ENCODE peak calls at places on chromosome 6, in five cellular contexts. H, D, A, J and R are unnamed samples.

GRCh38 chr6:8810325-8810724 is 375.0 kb upstream of the SLC35B3 start:
- ATAC-seq in H (no peak), D (no peak), A (no peak), J (no peak), R (no peak)

GRCh38 chr6:94245395-94245794 is 826.0 kb upstream of the EPHA7 start:
- ATAC-seq in H (no peak), D (no peak), A (no peak), J (no peak), R (no peak)

GRCh38 chr6:117919775-117920492 is 12.9 kb downstream of the SLC35F1 start:
- ATAC-seq in H (peak), D (peak), A (no peak), J (no peak), R (peak)

GRCh38 chr6:65903992-65904391 is 197.0 kb upstream of the EYS start:
- ATAC-seq in H (no peak), D (no peak), A (no peak), J (no peak), R (no peak)

GRCh38 chr6:63709148-63709547 is 73.5 kb downstream of the PHF3 start:
- ATAC-seq in H (no peak), D (peak), A (no peak), J (no peak), R (no peak)

GRCh38 chr6:56339524-56339923 is 92.1 kb upstream of the COL21A1 start:
- ATAC-seq in H (no peak), D (no peak), A (no peak), J (no peak), R (no peak)

GRCh38 chr6:144278659-144279314 is 6.3 kb upstream of the UTRN start:
- ATAC-seq in H (no peak), D (no peak), A (no peak), J (no peak), R (no peak)

GRCh38 chr6:13434777-13435176 is 52.6 kb downstream of the GFOD1 start:
- ATAC-seq in H (no peak), D (peak), A (no peak), J (no peak), R (no peak)

GRCh38 chr6:11214438-11214837 is 18.0 kb downstream of the NEDD9 start:
- ATAC-seq in H (no peak), D (no peak), A (no peak), J (no peak), R (peak)

GRCh38 chr6:11214911-11215310 is 17.6 kb downstream of the NEDD9 start:
- ATAC-seq in H (no peak), D (no peak), A (no peak), J (no peak), R (no peak)

GRCh38 chr6:11215773-11216172 is 16.7 kb downstream of the NEDD9 start:
- ATAC-seq in H (no peak), D (no peak), A (no peak), J (no peak), R (no peak)

GRCh38 chr6:11212625-11213024 is 19.8 kb downstream of the NEDD9 start:
- ATAC-seq in H (no peak), D (no peak), A (no peak), J (no peak), R (peak)

GRCh38 chr6:11213305-11214106 is 19.0 kb downstream of the NEDD9 start:
- ATAC-seq in H (no peak), D (no peak), A (no peak), J (no peak), R (no peak)
- TF ChIP-seq EP300 in H (no peak), D (no peak), A (no peak), J (no peak), R (no peak)

GRCh38 chr6:106591111-106591825 is 38.0 kb downstream of the RTN4IP1 start:
- ATAC-seq in H (no peak), D (no peak), A (no peak), J (no peak), R (no peak)
- H3K27ac ChIP-seq in H (no peak), D (no peak), A (no peak), J (no peak), R (no peak)

DNA sequence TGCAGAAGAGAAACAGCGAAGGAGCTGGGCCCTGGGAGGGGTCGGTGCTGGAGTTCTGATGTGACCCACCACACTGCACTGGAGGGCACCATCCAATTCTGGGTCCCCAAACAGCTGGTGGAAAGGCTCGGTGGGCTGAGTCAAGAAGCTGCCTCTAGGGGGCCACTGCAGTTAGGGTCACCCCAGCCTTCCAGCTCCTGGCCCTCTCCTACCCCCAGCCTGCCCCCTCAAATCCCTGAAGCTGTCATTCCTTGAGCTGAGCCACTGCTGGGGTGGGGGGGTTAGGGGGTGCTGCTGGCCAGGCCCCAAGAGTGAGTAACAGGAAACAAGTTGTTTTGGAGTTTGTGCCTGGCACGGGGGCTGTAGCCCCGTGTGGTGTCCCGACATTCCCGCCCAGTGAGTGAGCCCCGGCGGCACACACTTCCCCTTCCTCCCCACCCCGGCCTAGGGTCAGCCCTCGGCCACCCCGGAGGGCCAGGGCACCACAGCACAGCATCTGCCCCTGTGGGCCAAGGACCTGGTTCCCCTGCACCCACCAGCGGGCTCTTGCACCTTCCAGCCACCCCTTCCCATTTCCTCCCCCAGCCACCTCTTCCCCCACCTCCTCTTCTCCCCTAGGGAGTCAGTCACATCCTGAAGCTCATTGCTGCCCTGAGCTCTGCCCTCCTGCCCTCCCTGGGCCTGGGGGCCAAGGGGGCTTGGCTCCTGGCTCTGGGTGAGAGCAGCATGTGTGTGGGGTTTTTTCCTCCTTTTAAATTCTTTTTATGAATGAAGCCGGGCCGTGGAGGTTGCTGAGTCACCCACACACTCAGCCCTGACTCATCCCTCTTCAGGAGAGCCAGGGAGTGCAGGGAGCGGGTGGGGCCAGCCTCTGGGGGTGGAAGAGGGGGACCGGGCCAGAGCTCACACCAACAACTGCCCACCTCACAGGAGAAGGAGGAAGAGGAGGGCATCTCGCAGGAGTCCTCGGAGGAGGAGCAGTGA is 4.6 kb downstream of the SMIM29 start:
- ATAC-seq in H (no peak), D (peak), A (peak), J (peak), R (peak)
- TF ChIP-seq POLR2AphosphoS5 in H (peak), D (no peak), A (peak), J (peak), R (peak)

GRCh38 chr6:129489215-129489765 is 220.7 kb downstream of the ARHGAP18 start:
- ATAC-seq in H (no peak), D (no peak), A (no peak), J (no peak), R (no peak)

GRCh38 chr6:129491436-129491835 is 218.5 kb downstream of the ARHGAP18 start:
- ATAC-seq in H (peak), D (peak), A (peak), J (peak), R (no peak)

GRCh38 chr6:129488313-129488712 is 221.7 kb downstream of the ARHGAP18 start:
- ATAC-seq in H (no peak), D (no peak), A (no peak), J (no peak), R (no peak)

GRCh38 chr6:129492260-129492659 is 217.7 kb downstream of the ARHGAP18 start:
- ATAC-seq in H (no peak), D (no peak), A (no peak), J (no peak), R (no peak)

DNA sequence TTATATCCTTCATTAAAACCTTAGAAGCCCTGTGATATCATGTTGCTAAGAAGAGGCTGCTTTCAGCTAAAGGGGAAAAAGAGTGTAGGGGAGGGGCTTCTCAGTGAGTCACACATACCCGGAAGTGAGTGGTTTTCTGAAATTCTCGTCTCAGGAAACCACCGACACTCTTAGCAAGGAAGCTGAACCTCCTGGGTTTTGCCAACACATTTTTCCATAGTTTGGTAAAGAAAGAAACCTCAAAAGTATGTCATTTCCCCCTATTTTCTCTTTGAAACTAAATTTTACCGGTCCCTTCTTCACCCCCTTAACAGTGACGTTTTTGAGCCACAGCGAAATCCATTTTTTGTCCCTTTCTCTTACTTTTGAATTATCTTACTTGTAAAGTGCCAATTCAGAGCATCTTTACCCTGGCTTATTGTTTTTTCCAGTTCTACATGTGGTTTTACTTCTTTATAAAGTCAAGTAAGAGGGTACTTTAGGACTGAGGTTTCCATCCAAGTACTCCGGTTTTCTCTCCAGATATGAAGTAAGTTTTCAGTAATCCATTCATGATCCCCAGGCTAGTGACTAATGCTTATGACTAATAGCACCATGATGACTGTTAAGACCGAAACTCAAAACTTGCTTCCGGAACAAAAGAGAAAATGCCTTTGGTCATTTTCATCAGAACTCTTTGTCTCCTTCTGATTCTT is 219.3 kb downstream of the ARHGAP18 start:
- ATAC-seq in H (peak), D (peak), A (peak), J (peak), R (peak)
- TF ChIP-seq EP300 in H (peak), D (peak), A (peak), J (no peak), R (no peak)

GRCh38 chr6:24126586-24127192 is 674 bp downstream of the NRSN1 start:
- ATAC-seq in H (no peak), D (peak), A (peak), J (peak), R (no peak)
- H3K27ac ChIP-seq in H (no peak), D (no peak), A (no peak), J (no peak), R (no peak)